ENCODE peak calls at places on chromosomes 12 and 14, in ten cellular contexts. U is PC-9, X is IMR-90, Q is colonic mucosa, G is A549, W is uterus, N is upper lobe of right lung, S is upper lobe of left lung, L is ovary, A is tibial nerve. T is an unnamed sample.

GRCh38 chr12:101609198-101609597 is 14.4 kb downstream of the MYBPC1 start:
- DNase-seq in U (no peak), X (no peak), Q (no peak), G (no peak), W (no peak), N (no peak), S (no peak), L (no peak), A (no peak), T (no peak)

GRCh38 chr14:32724864-32725550 is 213.7 kb upstream of the NPAS3 start:
- DNase-seq in U (no peak), X (peak; percentile 28), Q (no peak), G (no peak), W (no peak), N (no peak), S (no peak), L (no peak), A (no peak), T (peak; percentile 33)

GRCh38 chr14:43145361-43145760 is 1361.7 kb downstream of the FSCB start:
- DNase-seq in U (no peak), X (peak; percentile 34), Q (no peak), G (no peak), W (no peak), N (no peak), S (no peak), L (no peak), A (no peak), T (no peak)

GRCh38 chr12:24719293-24719721 is 229.6 kb downstream of the BCAT1 start:
- DNase-seq in U (no peak), X (peak; percentile 78), Q (no peak), G (no peak), W (no peak), N (no peak), S (no peak), L (no peak), A (no peak), T (no peak)

GRCh38 chr14:105060751-105061427 is 4.3 kb downstream of the GPR132 start:
- DNase-seq in U (no peak), X (no peak), Q (no peak), G (no peak), W (no peak), N (peak; percentile 75), S (peak; percentile 71), L (no peak), A (no peak), T (no peak)

GRCh38 chr12:115158816-115159215 is 474.8 kb upstream of the TBX3 start:
- DNase-seq in U (no peak), X (no peak), Q (no peak), G (no peak), W (no peak), N (no peak), S (no peak), L (no peak), A (no peak), T (no peak)

GRCh38 chr14:52950410-52950897 is 396 bp downstream of the FERMT2 start:
- DNase-seq in U (no peak), X (peak; percentile 29), Q (peak; percentile 52), G (peak; percentile 55), W (peak; percentile 65), N (peak; percentile 77), S (peak; percentile 54), L (peak; percentile 57), A (no peak), T (no peak)

GRCh38 chr14:73237219-73237785 is at the start of gene PAPLN:
- DNase-seq in U (no peak), X (no peak), Q (peak; percentile 65), G (peak; percentile 68), W (no peak), N (no peak), S (peak; percentile 53), L (peak; percentile 52), A (peak; percentile 44), T (peak; percentile 45)

GRCh38 chr14:34104750-34105397 is 154.0 kb upstream of the EGLN3 start:
- DNase-seq in U (no peak), X (no peak), Q (no peak), G (no peak), W (no peak), N (no peak), S (no peak), L (no peak), A (no peak), T (no peak)

GRCh38 chr12:112096667-112097066 is 11.9 kb downstream of the NAA25 start:
- DNase-seq in U (peak; percentile 92), X (peak; percentile 89), Q (no peak), G (peak; percentile 77), W (no peak), N (no peak), S (no peak), L (no peak), A (no peak), T (no peak)

GRCh38 chr14:99381688-99382060 is 99.0 kb downstream of the SETD3 start:
- DNase-seq in U (no peak), X (no peak), Q (no peak), G (no peak), W (no peak), N (no peak), S (no peak), L (no peak), A (no peak), T (no peak)

GRCh38 chr14:59273737-59274136 is 85.3 kb downstream of the DAAM1 start:
- DNase-seq in U (no peak), X (no peak), Q (no peak), G (no peak), W (no peak), N (no peak), S (no peak), L (no peak), A (no peak), T (no peak)

DNA sequence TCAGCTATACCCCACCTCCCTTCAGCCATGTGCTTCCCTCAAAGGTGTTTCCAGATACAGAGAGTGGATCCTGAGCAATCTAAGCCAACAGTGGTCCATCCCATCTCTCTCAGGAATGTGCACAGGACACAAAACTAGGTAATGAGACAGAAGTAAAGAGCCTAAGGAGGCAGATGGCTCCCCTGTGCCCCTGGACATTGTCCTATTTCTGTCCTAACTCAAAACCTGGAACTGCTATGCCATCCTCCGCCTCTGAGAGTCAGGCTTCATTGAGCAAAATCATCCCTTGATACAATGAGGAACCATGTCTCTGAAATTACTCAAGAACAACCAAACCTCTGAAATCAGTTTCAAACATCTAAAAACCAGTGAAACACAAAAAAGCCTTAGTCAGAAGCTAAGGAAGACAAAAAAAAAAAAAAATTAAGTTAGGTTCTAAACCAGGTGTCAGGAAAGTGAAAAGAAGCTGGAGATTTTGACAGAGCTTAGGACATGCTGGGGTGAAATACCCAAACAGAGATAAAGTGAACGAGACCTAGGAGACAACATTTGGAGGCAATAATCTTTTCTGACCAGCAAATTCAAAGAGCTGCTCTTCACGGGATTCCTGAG is 200.3 kb upstream of the PLEKHG7 start:
- DNase-seq in U (no peak), X (no peak), Q (no peak), G (peak; percentile 35), W (no peak), N (no peak), S (peak; percentile 31), L (no peak), A (no peak), T (no peak)
- TF ChIP-seq CTCF in U (no peak), X (no peak), Q (peak; percentile 10), G (no peak), W (peak; percentile 8), N (peak; percentile 35), S (no peak), L (peak; percentile 31), A (peak; percentile 48), T (peak; percentile 49)

GRCh38 chr12:48356041-48356768 is 5.5 kb upstream of the ZNF641 start:
- DNase-seq in U (peak; percentile 55), X (no peak), Q (no peak), G (peak; percentile 78), W (no peak), N (no peak), S (no peak), L (no peak), A (no peak), T (no peak)

GRCh38 chr12:48350249-48351021 is at the start of gene ZNF641:
- DNase-seq in U (peak; percentile 70), X (peak; percentile 48), Q (peak; percentile 84), G (peak; percentile 77), W (peak; percentile 75), N (peak; percentile 94), S (peak; percentile 88), L (peak; percentile 81), A (peak; percentile 58), T (peak; percentile 73)

GRCh38 chr12:48351022-48351708 is 446 bp upstream of the ZNF641 start:
- DNase-seq in U (peak; percentile 60), X (peak; percentile 59), Q (peak; percentile 68), G (peak; percentile 74), W (peak; percentile 83), N (no peak), S (peak; percentile 83), L (peak; percentile 82), A (peak; percentile 61), T (peak; percentile 73)

GRCh38 chr12:48349471-48349870 is 1.2 kb downstream of the ZNF641 start:
- DNase-seq in U (no peak), X (no peak), Q (no peak), G (no peak), W (peak; percentile 47), N (no peak), S (no peak), L (peak; percentile 31), A (no peak), T (no peak)

DNA sequence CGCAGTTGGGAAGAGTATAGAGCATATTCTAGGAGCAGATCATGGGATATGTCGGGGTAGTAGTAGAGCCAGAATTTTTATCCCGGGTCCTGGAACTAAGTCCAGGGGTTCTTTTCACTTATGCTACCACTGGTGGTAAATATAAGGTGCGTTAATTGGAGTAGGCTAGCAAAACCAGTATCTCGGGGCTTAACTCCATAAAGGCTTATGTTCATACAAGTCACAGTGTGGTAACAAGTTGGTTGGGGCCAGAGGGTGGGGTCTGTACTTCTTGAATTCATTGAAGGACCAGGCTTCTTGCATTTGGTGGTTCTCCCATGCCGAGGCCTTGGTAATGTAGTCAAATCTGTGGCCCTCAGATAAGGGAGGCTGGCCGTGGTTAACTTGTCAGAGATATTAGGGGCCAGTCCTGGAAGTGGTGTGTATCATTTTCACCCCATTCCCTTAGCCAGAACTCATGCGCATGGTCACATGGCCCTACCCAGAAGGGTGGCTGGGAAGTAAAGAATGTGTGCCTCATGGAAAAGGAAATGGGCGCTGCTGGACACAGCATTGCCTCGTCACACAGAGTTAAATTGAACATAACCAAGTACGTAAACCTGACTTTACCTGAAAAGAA is 1.5 kb upstream of the ZNF641 start:
- DNase-seq in U (no peak), X (no peak), Q (no peak), G (no peak), W (no peak), N (no peak), S (no peak), L (no peak), A (no peak), T (no peak)
- H3K27ac ChIP-seq in U (no peak overlapping the region), X (no peak overlapping the region), Q (no peak overlapping the region), G (no peak overlapping the region), W (peak overlapping the region; percentile 97), N (no peak overlapping the region), S (no peak overlapping the region), L (no peak overlapping the region), A (no peak overlapping the region), T (no peak overlapping the region)

GRCh38 chr14:97584528-97584927 is 787.3 kb downstream of the VRK1 start:
- DNase-seq in U (no peak), X (no peak), Q (no peak), G (no peak), W (no peak), N (no peak), S (no peak), L (no peak), A (no peak), T (no peak)
- TF ChIP-seq CTCF in U (no peak), X (no peak), Q (no peak), G (no peak), W (no peak), N (no peak), S (no peak), L (no peak), A (no peak), T (no peak)

GRCh38 chr12:116636636-116637519 is 77.7 kb downstream of the MAP1LC3B2 start:
- DNase-seq in U (no peak), X (no peak), Q (no peak), G (peak; percentile 83), W (no peak), N (no peak), S (no peak), L (no peak), A (no peak), T (no peak)
- H3K27ac ChIP-seq in U (no peak overlapping the region), X (no peak overlapping the region), Q (no peak overlapping the region), G (peak overlapping the region; percentile 7), W (no peak overlapping the region), N (no peak overlapping the region), S (peak overlapping the region; percentile 43), L (no peak overlapping the region), A (no peak overlapping the region), T (no peak overlapping the region)